ENCODE peak calls at places on chromosomes 6 and 20, in ten cellular contexts. P is MM.1S, H is kidney, N is neural progenitor cell, M is neuronal stem cell, Y is HepG2, V is H9, L is mesenchymal stem cell, D is SK-N-SH, B is mesendoderm. R is an unnamed sample.

GRCh38 chr6:90296346-90297123 is at the start of gene BACH2:
- DNase-seq in P (peak), H (peak), N (peak), M (peak), Y (peak), V (peak), L (peak), D (peak), B (peak), R (peak)

GRCh38 chr6:114389111-114389510 is 46.3 kb upstream of the HS3ST5 start:
- DNase-seq in P (no peak), H (no peak), N (no peak), M (no peak), Y (no peak), V (no peak), L (no peak), D (no peak), B (no peak), R (no peak)

GRCh38 chr6:107822154-107823046 is 1.7 kb downstream of the SCML4 start:
- DNase-seq in P (peak), H (no peak), N (no peak), M (no peak), Y (no peak), V (no peak), L (no peak), D (no peak), B (no peak), R (peak)

GRCh38 chr20:12217382-12217781 is 299.7 kb downstream of the BTBD3 start:
- DNase-seq in P (no peak), H (no peak), N (no peak), M (no peak), Y (no peak), V (no peak), L (no peak), D (no peak), B (no peak), R (no peak)

GRCh38 chr6:38114976-38115632 is 295.6 kb downstream of the ZFAND3 start:
- DNase-seq in P (no peak), H (no peak), N (no peak), M (no peak), Y (no peak), V (no peak), L (no peak), D (no peak), B (peak), R (no peak)

GRCh38 chr6:118787746-118788419 is 106.1 kb upstream of the ASF1A start:
- DNase-seq in P (no peak), H (no peak), N (no peak), M (no peak), Y (no peak), V (no peak), L (peak), D (no peak), B (no peak), R (no peak)

GRCh38 chr6:168699631-168700315 is 258.8 kb downstream of the SMOC2 start:
- DNase-seq in P (no peak), H (peak), N (no peak), M (no peak), Y (no peak), V (no peak), L (no peak), D (peak), B (no peak), R (no peak)

GRCh38 chr20:44424039-44424495 is 51.6 kb upstream of the TTPAL start:
- DNase-seq in P (no peak), H (no peak), N (no peak), M (no peak), Y (no peak), V (no peak), L (no peak), D (no peak), B (no peak), R (no peak)

GRCh38 chr20:25033941-25034335 is 24.0 kb downstream of the ACSS1 start:
- DNase-seq in P (no peak), H (peak), N (no peak), M (no peak), Y (no peak), V (no peak), L (no peak), D (no peak), B (no peak), R (no peak)

GRCh38 chr6:165987483-165988305 is 180.0 kb downstream of the TBXT start:
- DNase-seq in P (peak), H (peak), N (peak), M (no peak), Y (no peak), V (peak), L (peak), D (peak), B (peak), R (peak)

GRCh38 chr20:36761125-36761524 is 12.4 kb downstream of the DSN1 start:
- DNase-seq in P (no peak), H (no peak), N (no peak), M (no peak), Y (no peak), V (no peak), L (no peak), D (no peak), B (no peak), R (no peak)

GRCh38 chr6:45420083-45420908 is 42.6 kb upstream of the SUPT3H start:
- DNase-seq in P (peak), H (peak), N (peak), M (peak), Y (no peak), V (no peak), L (peak), D (peak), B (peak), R (peak)

GRCh38 chr20:8547035-8547649 is 415.1 kb downstream of the PLCB1 start:
- DNase-seq in P (no peak), H (no peak), N (no peak), M (no peak), Y (no peak), V (no peak), L (no peak), D (no peak), B (no peak), R (no peak)

GRCh38 chr6:89830385-89830809 is 717 bp downstream of the CASP8AP2 start:
- DNase-seq in P (no peak), H (no peak), N (peak), M (no peak), Y (no peak), V (no peak), L (no peak), D (peak), B (peak), R (no peak)

GRCh38 chr20:10665027-10665561 is 8.7 kb downstream of the JAG1 start:
- DNase-seq in P (no peak), H (no peak), N (no peak), M (no peak), Y (no peak), V (peak), L (no peak), D (no peak), B (no peak), R (peak)

GRCh38 chr6:147559016-147559415 is 50.5 kb downstream of the SAMD5 start:
- DNase-seq in P (no peak), H (no peak), N (no peak), M (no peak), Y (no peak), V (no peak), L (no peak), D (no peak), B (no peak), R (no peak)

GRCh38 chr20:64161595-64162238 is 2.5 kb upstream of the MYT1 start:
- DNase-seq in P (no peak), H (peak), N (peak), M (peak), Y (peak), V (peak), L (peak), D (no peak), B (peak), R (peak)

GRCh38 chr6:87214831-87215230 is 59.5 kb downstream of the ZNF292 start:
- DNase-seq in P (no peak), H (no peak), N (no peak), M (no peak), Y (no peak), V (no peak), L (no peak), D (no peak), B (no peak), R (no peak)

GRCh38 chr20:38805502-38805957 is at the start of gene PPP1R16B:
- DNase-seq in P (peak), H (peak), N (peak), M (peak), Y (no peak), V (peak), L (peak), D (peak), B (peak), R (peak)

GRCh38 chr6:80469977-80470376 is 363.5 kb downstream of the BCKDHB start:
- DNase-seq in P (no peak), H (no peak), N (no peak), M (no peak), Y (no peak), V (no peak), L (no peak), D (no peak), B (no peak), R (no peak)

GRCh38 chr20:34445177-34446065 is 70.8 kb upstream of the DYNLRB1 start:
- DNase-seq in P (no peak), H (no peak), N (no peak), M (no peak), Y (no peak), V (no peak), L (no peak), D (no peak), B (no peak), R (no peak)

GRCh38 chr6:1479095-1479494 is 89.7 kb downstream of the FOXF2 start:
- DNase-seq in P (no peak), H (no peak), N (no peak), M (no peak), Y (no peak), V (no peak), L (no peak), D (no peak), B (no peak), R (no peak)

GRCh38 chr6:1474205-1474604 is 84.8 kb downstream of the FOXF2 start:
- DNase-seq in P (no peak), H (no peak), N (no peak), M (no peak), Y (no peak), V (no peak), L (no peak), D (no peak), B (no peak), R (peak)

GRCh38 chr6:1475169-1475568 is 85.8 kb downstream of the FOXF2 start:
- DNase-seq in P (no peak), H (no peak), N (no peak), M (no peak), Y (no peak), V (no peak), L (no peak), D (no peak), B (no peak), R (no peak)

GRCh38 chr6:1479601-1480236 is 90.3 kb downstream of the FOXF2 start:
- DNase-seq in P (no peak), H (no peak), N (no peak), M (no peak), Y (no peak), V (no peak), L (no peak), D (no peak), B (no peak), R (no peak)

GRCh38 chr6:1477432-1478090 is 88.2 kb downstream of the FOXF2 start:
- DNase-seq in P (no peak), H (no peak), N (no peak), M (no peak), Y (no peak), V (no peak), L (no peak), D (no peak), B (peak), R (peak)
- H3K9ac ChIP-seq in P (no peak), H (no peak), N (no peak), M (no peak), Y (no peak), V (no peak), L (no peak), D (no peak), B (no peak), R (no peak)

GRCh38 chr6:11163932-11164331 is 52.4 kb upstream of the ERVFRD-1 start:
- DNase-seq in P (no peak), H (no peak), N (no peak), M (no peak), Y (peak), V (no peak), L (no peak), D (no peak), B (no peak), R (no peak)
- H3K27ac ChIP-seq in P (no peak), H (no peak), N (no peak), M (no peak), Y (no peak), V (no peak), L (no peak), D (no peak), B (no peak), R (no peak)

GRCh38 chr6:7900621-7901020 is 10.0 kb downstream of the TXNDC5 start:
- DNase-seq in P (peak), H (no peak), N (no peak), M (no peak), Y (no peak), V (no peak), L (no peak), D (no peak), B (no peak), R (no peak)
- H3K9ac ChIP-seq in P (peak), H (no peak), N (no peak), M (no peak), Y (no peak), V (no peak), L (no peak), D (no peak), B (no peak), R (no peak)

DNA sequence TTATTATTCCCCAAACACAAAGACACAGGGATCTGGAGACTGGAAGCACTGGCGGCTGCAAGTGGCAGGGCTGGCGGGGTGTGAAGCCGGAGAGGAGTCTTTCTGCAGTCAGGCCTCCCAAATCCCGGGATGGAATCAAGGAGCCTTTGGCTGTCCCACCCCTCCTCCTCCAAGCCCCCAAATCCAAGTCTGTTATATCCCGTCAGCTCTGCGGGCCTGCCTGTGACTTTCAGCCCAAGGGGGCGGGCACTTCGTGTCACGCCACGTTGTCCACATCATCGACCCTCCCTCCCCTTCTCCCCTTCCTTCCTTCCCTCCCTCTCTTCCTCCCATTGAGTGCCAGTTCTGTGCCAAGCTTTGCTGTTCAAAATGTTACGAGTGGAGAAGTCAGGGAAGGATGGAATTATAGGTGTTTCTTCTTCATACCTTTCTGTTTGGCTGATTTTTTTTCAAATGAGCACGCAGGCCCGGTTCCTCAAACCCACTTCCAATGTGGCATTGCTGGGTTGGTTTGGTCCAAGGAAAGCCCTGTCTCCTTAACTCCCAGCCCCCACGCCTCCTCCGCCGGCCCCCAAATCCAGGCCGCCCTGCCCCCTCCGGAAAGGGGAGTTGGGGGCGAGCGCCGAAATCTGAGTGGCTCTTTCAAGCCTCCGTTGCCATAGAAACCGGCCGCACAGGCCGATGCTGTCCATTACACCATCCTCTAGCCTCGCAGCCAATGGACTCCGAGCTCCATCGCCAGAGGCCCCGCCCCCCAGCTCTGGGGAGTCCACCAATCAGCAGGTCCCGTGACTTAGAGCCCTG is 12.7 kb downstream of the ZCCHC3 start:
- DNase-seq in P (peak), H (peak), N (peak), M (peak), Y (peak), V (peak), L (peak), D (peak), B (peak), R (peak)
- H3K27ac ChIP-seq in P (no peak), H (peak), N (peak), M (peak), Y (peak), V (peak), L (peak), D (peak), B (peak), R (peak)

GRCh38 chr20:58374906-58375760 is 13.9 kb upstream of the VAPB start:
- DNase-seq in P (no peak), H (no peak), N (peak), M (peak), Y (no peak), V (peak), L (peak), D (no peak), B (peak), R (peak)
- H3K9ac ChIP-seq in P (no peak), H (no peak), N (no peak), M (no peak), Y (peak), V (no peak), L (peak), D (no peak), B (no peak), R (peak)

DNA sequence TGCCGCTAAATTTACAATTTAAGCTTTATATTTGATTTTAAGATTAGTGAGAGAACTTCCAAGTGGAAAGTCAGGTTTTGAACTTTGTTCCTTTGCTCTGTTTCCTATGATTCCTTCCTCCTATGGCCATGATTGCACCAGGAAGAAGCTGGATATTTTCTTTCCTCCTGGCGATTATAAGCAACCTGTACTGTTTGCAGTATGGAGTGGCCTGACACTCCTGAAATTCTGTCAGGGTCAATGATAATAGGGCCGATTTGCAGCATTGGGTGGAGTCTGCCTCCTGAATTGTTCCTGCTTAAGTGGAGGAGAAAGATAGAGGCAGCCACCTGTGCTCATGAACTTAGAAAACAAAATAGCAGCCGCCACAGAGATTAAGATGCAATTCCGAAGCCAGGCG is 9.7 kb upstream of the FAM217A start:
- DNase-seq in P (no peak), H (no peak), N (no peak), M (no peak), Y (no peak), V (no peak), L (no peak), D (no peak), B (no peak), R (no peak)
- H3K27ac ChIP-seq in P (no peak), H (no peak), N (no peak), M (no peak), Y (no peak), V (no peak), L (no peak), D (no peak), B (no peak), R (no peak)

GRCh38 chr6:137522399-137522798 is 28.2 kb upstream of the OLIG3 start:
- DNase-seq in P (no peak), H (no peak), N (no peak), M (no peak), Y (no peak), V (no peak), L (no peak), D (no peak), B (no peak), R (no peak)
- H3K9ac ChIP-seq in P (no peak), H (no peak), N (no peak), M (no peak), Y (no peak), V (no peak), L (no peak), D (no peak), B (no peak), R (no peak)

GRCh38 chr6:18047406-18047805 is 60.0 kb upstream of the KIF13A start:
- DNase-seq in P (no peak), H (no peak), N (no peak), M (no peak), Y (no peak), V (no peak), L (peak), D (no peak), B (no peak), R (no peak)
- H3K27ac ChIP-seq in P (no peak), H (no peak), N (no peak), M (no peak), Y (no peak), V (no peak), L (no peak), D (no peak), B (no peak), R (no peak)

DNA sequence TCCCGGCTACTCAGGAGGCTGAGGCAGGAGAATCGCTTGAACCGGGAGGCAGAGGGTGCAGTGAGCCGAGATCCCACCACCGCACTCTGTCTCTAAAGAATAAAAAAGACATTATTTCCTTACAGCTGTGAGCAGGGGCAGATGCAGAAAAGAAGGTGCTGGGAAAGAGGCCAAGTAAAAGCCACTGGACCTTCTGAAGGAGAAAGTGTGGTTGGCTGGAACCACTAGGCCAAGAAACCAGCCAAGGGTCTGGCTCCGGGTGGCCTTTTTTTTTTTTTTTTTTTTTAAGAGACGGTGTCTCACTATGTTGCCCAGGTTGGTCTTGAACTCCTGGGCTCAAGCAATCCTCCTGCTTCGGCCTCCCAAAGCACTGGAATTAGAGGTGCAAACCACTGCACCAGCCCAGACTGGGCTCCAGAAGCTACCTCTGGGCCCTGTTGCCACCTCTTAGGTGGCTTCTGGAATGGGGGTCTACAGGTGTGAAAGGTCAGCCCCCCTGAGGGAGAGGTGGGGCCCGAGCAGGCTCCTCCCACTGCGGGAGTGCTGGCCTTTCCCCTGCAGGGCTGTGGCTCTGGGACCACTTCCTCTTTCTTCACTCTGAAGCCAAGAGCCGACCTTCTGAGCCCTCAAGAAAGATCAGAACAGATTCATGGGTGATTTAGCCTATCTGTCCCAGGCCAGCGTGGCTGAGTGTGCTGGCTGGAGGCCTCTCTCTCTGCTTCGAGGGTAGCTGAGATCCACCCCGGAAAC is at the start of gene FGD2:
- DNase-seq in P (no peak), H (no peak), N (no peak), M (no peak), Y (no peak), V (no peak), L (no peak), D (no peak), B (no peak), R (peak)
- H3K9ac ChIP-seq in P (peak), H (peak), N (no peak), M (peak), Y (no peak), V (no peak), L (no peak), D (no peak), B (no peak), R (no peak)